ENCODE peak calls at places on chromosome 15, in nine cellular contexts. One of them, this sample, is unnamed.

GRCh38 chr15:25714538-25714840 is 148.6 kb downstream of the ATP10A start:
- DNase-seq in WTC11: no peak
- DNase-seq in upper lobe of left lung: no peak
- DNase-seq in cardiac muscle cell: no peak
- DNase-seq in endothelial cell: no peak
- DNase-seq in fibroblast of lung: no peak
- DNase-seq in cardiac fibroblast: no peak
- DNase-seq in epithelial cell of proximal tubule: no peak
- DNase-seq in heart left ventricle: no peak
- DNase-seq in this sample: no peak

GRCh38 chr15:90362936-90363212 is 10.8 kb downstream of the ZNF774 start:
- DNase-seq in WTC11: no peak
- DNase-seq in upper lobe of left lung: no peak
- DNase-seq in cardiac muscle cell: peak; percentile 91
- DNase-seq in endothelial cell: no peak
- DNase-seq in fibroblast of lung: peak; percentile 90
- DNase-seq in cardiac fibroblast: peak; percentile 93
- DNase-seq in epithelial cell of proximal tubule: no peak
- DNase-seq in heart left ventricle: no peak
- DNase-seq in this sample: peak; percentile 88

GRCh38 chr15:49038382-49038781 is 7.9 kb downstream of the SECISBP2L start:
- DNase-seq in WTC11: no peak
- DNase-seq in upper lobe of left lung: no peak
- DNase-seq in cardiac muscle cell: peak; percentile 28
- DNase-seq in endothelial cell: no peak
- DNase-seq in fibroblast of lung: no peak
- DNase-seq in cardiac fibroblast: no peak
- DNase-seq in epithelial cell of proximal tubule: no peak
- DNase-seq in heart left ventricle: no peak
- DNase-seq in this sample: peak; percentile 28

GRCh38 chr15:96888764-96889163 is 558.3 kb downstream of the NR2F2 start:
- DNase-seq in WTC11: no peak
- DNase-seq in upper lobe of left lung: no peak
- DNase-seq in cardiac muscle cell: no peak
- DNase-seq in endothelial cell: no peak
- DNase-seq in fibroblast of lung: peak; percentile 56
- DNase-seq in cardiac fibroblast: peak; percentile 40
- DNase-seq in epithelial cell of proximal tubule: no peak
- DNase-seq in heart left ventricle: no peak
- DNase-seq in this sample: peak; percentile 80

GRCh38 chr15:74616996-74617395 is 1.4 kb downstream of the CLK3 start:
- DNase-seq in WTC11: no peak
- DNase-seq in upper lobe of left lung: no peak
- DNase-seq in cardiac muscle cell: no peak
- DNase-seq in endothelial cell: no peak
- DNase-seq in fibroblast of lung: no peak
- DNase-seq in cardiac fibroblast: no peak
- DNase-seq in epithelial cell of proximal tubule: no peak
- DNase-seq in heart left ventricle: no peak
- DNase-seq in this sample: no peak

GRCh38 chr15:63596666-63597032 is 538 bp upstream of the FBXL22 start:
- DNase-seq in WTC11: no peak
- DNase-seq in upper lobe of left lung: no peak
- DNase-seq in cardiac muscle cell: no peak
- DNase-seq in endothelial cell: no peak
- DNase-seq in fibroblast of lung: no peak
- DNase-seq in cardiac fibroblast: peak; percentile 25
- DNase-seq in epithelial cell of proximal tubule: no peak
- DNase-seq in heart left ventricle: no peak
- DNase-seq in this sample: no peak

GRCh38 chr15:48102167-48102566 is 18.6 kb upstream of the SLC24A5 start:
- DNase-seq in WTC11: no peak
- DNase-seq in upper lobe of left lung: no peak
- DNase-seq in cardiac muscle cell: no peak
- DNase-seq in endothelial cell: no peak
- DNase-seq in fibroblast of lung: no peak
- DNase-seq in cardiac fibroblast: peak; percentile 27
- DNase-seq in epithelial cell of proximal tubule: no peak
- DNase-seq in heart left ventricle: no peak
- DNase-seq in this sample: peak; percentile 28

GRCh38 chr15:67829647-67830504 is 4.6 kb downstream of the SKOR1 start:
- DNase-seq in WTC11: no peak
- DNase-seq in upper lobe of left lung: peak; percentile 79
- DNase-seq in cardiac muscle cell: no peak
- DNase-seq in endothelial cell: no peak
- DNase-seq in fibroblast of lung: no peak
- DNase-seq in cardiac fibroblast: no peak
- DNase-seq in epithelial cell of proximal tubule: no peak
- DNase-seq in heart left ventricle: no peak
- DNase-seq in this sample: no peak

GRCh38 chr15:94083467-94083991 is 147.8 kb upstream of the MCTP2 start:
- DNase-seq in WTC11: no peak
- DNase-seq in upper lobe of left lung: no peak
- DNase-seq in cardiac muscle cell: peak; percentile 10
- DNase-seq in endothelial cell: no peak
- DNase-seq in fibroblast of lung: peak; percentile 35
- DNase-seq in cardiac fibroblast: peak; percentile 14
- DNase-seq in epithelial cell of proximal tubule: no peak
- DNase-seq in heart left ventricle: no peak
- DNase-seq in this sample: peak; percentile 92

GRCh38 chr15:74274485-74275038 is 38.4 kb downstream of the CCDC33 start:
- DNase-seq in WTC11: no peak
- DNase-seq in upper lobe of left lung: no peak
- DNase-seq in cardiac muscle cell: no peak
- DNase-seq in endothelial cell: no peak
- DNase-seq in fibroblast of lung: no peak
- DNase-seq in cardiac fibroblast: no peak
- DNase-seq in epithelial cell of proximal tubule: no peak
- DNase-seq in heart left ventricle: no peak
- DNase-seq in this sample: no peak

GRCh38 chr15:99172171-99172570 is 67.3 kb downstream of the SYNM start:
- DNase-seq in WTC11: no peak
- DNase-seq in upper lobe of left lung: no peak
- DNase-seq in cardiac muscle cell: no peak
- DNase-seq in endothelial cell: no peak
- DNase-seq in fibroblast of lung: no peak
- DNase-seq in cardiac fibroblast: no peak
- DNase-seq in epithelial cell of proximal tubule: no peak
- DNase-seq in heart left ventricle: no peak
- DNase-seq in this sample: no peak

GRCh38 chr15:99169769-99170311 is 65.0 kb downstream of the SYNM start:
- DNase-seq in WTC11: no peak
- DNase-seq in upper lobe of left lung: no peak
- DNase-seq in cardiac muscle cell: peak; percentile 86
- DNase-seq in endothelial cell: no peak
- DNase-seq in fibroblast of lung: peak; percentile 85
- DNase-seq in cardiac fibroblast: peak; percentile 25
- DNase-seq in epithelial cell of proximal tubule: no peak
- DNase-seq in heart left ventricle: peak; percentile 53
- DNase-seq in this sample: peak; percentile 91

GRCh38 chr15:99168601-99169580 is 64.0 kb downstream of the SYNM start:
- DNase-seq in WTC11: no peak
- DNase-seq in upper lobe of left lung: no peak
- DNase-seq in cardiac muscle cell: no peak
- DNase-seq in endothelial cell: no peak
- DNase-seq in fibroblast of lung: no peak
- DNase-seq in cardiac fibroblast: no peak
- DNase-seq in epithelial cell of proximal tubule: no peak
- DNase-seq in heart left ventricle: no peak
- DNase-seq in this sample: no peak

GRCh38 chr15:99172989-99173388 is 68.1 kb downstream of the SYNM start:
- DNase-seq in WTC11: no peak
- DNase-seq in upper lobe of left lung: no peak
- DNase-seq in cardiac muscle cell: no peak
- DNase-seq in endothelial cell: no peak
- DNase-seq in fibroblast of lung: no peak
- DNase-seq in cardiac fibroblast: no peak
- DNase-seq in epithelial cell of proximal tubule: no peak
- DNase-seq in heart left ventricle: no peak
- DNase-seq in this sample: no peak

GRCh38 chr15:99170476-99171065 is 65.7 kb downstream of the SYNM start:
- DNase-seq in WTC11: no peak
- DNase-seq in upper lobe of left lung: no peak
- DNase-seq in cardiac muscle cell: no peak
- DNase-seq in endothelial cell: no peak
- DNase-seq in fibroblast of lung: peak; percentile 3
- DNase-seq in cardiac fibroblast: no peak
- DNase-seq in epithelial cell of proximal tubule: no peak
- DNase-seq in heart left ventricle: peak; percentile 38
- DNase-seq in this sample: no peak
- TF ChIP-seq CTCF in WTC11: no peak
- TF ChIP-seq CTCF in upper lobe of left lung: no peak
- TF ChIP-seq CTCF in cardiac muscle cell: no peak
- TF ChIP-seq CTCF in endothelial cell: no peak
- TF ChIP-seq CTCF in fibroblast of lung: no peak
- TF ChIP-seq CTCF in cardiac fibroblast: no peak
- TF ChIP-seq CTCF in epithelial cell of proximal tubule: no peak
- TF ChIP-seq CTCF in heart left ventricle: peak; percentile 31
- TF ChIP-seq CTCF in this sample: no peak

DNA sequence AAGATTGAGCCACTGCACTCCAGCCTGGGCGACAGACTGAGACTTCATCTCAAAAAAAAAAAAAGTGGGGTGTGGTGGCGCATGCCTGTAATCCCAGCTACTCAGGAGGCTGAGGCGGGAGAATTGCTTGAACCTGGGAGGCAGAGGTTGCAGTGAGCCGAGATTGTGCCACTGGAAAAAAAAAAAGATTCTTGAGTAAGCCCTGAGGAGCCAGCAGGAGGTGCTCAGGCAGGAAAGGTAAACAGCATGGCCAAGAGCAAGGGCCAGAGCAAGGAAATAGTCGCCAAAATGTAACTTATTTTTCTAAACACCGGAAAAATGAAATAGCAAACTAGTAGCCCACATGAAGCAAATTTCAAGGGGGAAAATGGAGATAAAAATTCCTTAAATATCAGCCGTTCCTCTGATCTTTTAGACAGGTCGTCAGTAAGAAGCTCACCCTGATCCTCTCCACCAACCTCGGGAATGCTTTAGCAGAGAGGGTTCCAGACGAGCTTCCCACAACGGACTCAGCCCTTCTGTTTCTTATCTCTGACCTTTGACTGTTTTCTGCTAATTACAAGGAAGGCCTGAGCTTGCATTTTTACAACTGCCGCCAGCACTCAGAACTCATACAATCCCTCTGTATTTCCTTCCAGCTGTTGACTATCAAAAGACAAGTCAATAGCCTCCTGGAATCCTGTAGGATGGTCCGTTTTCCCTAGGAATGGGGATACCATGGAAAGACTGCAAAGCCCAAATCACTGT is 45.0 kb upstream of the AKAP13 start:
- DNase-seq in WTC11: no peak
- DNase-seq in upper lobe of left lung: no peak
- DNase-seq in cardiac muscle cell: peak; percentile 56
- DNase-seq in endothelial cell: peak; percentile 8
- DNase-seq in fibroblast of lung: peak; percentile 34
- DNase-seq in cardiac fibroblast: no peak
- DNase-seq in epithelial cell of proximal tubule: no peak
- DNase-seq in heart left ventricle: no peak
- DNase-seq in this sample: peak; percentile 97
- TF ChIP-seq CTCF in WTC11: no peak
- TF ChIP-seq CTCF in upper lobe of left lung: no peak
- TF ChIP-seq CTCF in cardiac muscle cell: peak; percentile 13
- TF ChIP-seq CTCF in endothelial cell: no peak
- TF ChIP-seq CTCF in fibroblast of lung: no peak
- TF ChIP-seq CTCF in cardiac fibroblast: no peak
- TF ChIP-seq CTCF in epithelial cell of proximal tubule: no peak
- TF ChIP-seq CTCF in heart left ventricle: no peak
- TF ChIP-seq CTCF in this sample: peak; percentile 29

DNA sequence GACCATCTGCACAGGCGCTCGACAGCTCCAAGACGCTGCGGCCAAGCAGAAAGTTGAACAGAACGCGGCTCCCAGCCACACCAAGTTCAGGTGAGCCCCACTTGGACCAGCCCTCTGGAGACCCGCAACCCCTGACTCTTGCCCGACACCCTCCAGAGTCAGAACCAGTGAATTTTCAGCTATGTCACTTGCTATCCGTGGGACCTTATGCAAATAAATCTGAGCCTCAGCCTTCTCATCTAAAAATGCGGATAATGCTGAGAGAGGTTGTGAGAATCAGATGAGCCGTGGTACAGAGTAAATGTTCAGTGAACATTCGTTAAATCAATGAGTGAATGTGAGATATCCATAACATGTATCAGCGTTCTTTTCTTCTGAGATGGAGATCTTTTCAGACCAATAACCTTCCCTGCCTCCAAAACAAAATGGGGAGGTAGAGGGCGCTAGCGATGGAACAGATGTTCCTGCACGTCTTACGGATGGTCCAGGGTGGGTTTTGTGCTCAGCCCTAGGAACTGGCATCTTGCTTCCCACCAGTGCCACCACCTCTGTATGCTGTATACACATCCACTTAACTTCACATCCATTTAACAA is 524 bp downstream of the MRPS11 start:
- DNase-seq in WTC11: no peak
- DNase-seq in upper lobe of left lung: no peak
- DNase-seq in cardiac muscle cell: peak; percentile 22
- DNase-seq in endothelial cell: peak; percentile 31
- DNase-seq in fibroblast of lung: peak; percentile 29
- DNase-seq in cardiac fibroblast: peak; percentile 35
- DNase-seq in epithelial cell of proximal tubule: no peak
- DNase-seq in heart left ventricle: no peak
- DNase-seq in this sample: peak; percentile 12
- TF ChIP-seq CTCF in WTC11: no peak
- TF ChIP-seq CTCF in upper lobe of left lung: no peak
- TF ChIP-seq CTCF in cardiac muscle cell: peak; percentile 44
- TF ChIP-seq CTCF in endothelial cell: no peak
- TF ChIP-seq CTCF in fibroblast of lung: peak; percentile 35
- TF ChIP-seq CTCF in cardiac fibroblast: peak; percentile 46
- TF ChIP-seq CTCF in epithelial cell of proximal tubule: no peak
- TF ChIP-seq CTCF in heart left ventricle: no peak
- TF ChIP-seq CTCF in this sample: peak; percentile 31

DNA sequence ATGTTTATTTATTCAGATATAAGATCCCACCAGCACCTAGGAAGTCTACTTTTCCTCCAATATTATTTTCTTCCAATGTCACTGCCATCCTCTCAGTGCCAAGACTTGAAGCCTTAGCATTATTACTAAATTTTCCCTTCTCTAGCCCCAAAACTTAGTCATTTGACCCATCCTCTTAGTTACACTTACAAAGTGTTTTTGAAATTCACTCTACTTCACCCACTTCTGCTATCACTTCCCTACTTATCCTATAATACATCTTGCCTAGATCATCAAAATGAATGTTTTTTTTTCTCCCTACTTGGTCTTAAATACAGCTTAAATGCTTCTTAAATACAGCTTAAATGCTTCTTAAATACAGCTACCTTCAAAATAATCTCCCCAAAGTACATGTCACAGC is 376.6 kb downstream of the RSL24D1 start:
- DNase-seq in WTC11: no peak
- DNase-seq in upper lobe of left lung: no peak
- DNase-seq in cardiac muscle cell: no peak
- DNase-seq in endothelial cell: no peak
- DNase-seq in fibroblast of lung: no peak
- DNase-seq in cardiac fibroblast: no peak
- DNase-seq in epithelial cell of proximal tubule: no peak
- DNase-seq in heart left ventricle: no peak
- DNase-seq in this sample: no peak
- TF ChIP-seq CTCF in WTC11: no peak
- TF ChIP-seq CTCF in upper lobe of left lung: no peak
- TF ChIP-seq CTCF in cardiac muscle cell: no peak
- TF ChIP-seq CTCF in endothelial cell: no peak
- TF ChIP-seq CTCF in fibroblast of lung: no peak
- TF ChIP-seq CTCF in cardiac fibroblast: no peak
- TF ChIP-seq CTCF in epithelial cell of proximal tubule: no peak
- TF ChIP-seq CTCF in heart left ventricle: no peak
- TF ChIP-seq CTCF in this sample: no peak